ENCODE peak calls at places on chromosomes 3 and 15, in nine cellular contexts. One of them, this sample, is unnamed.

GRCh38 chr15:37079726-37080125 is 20.6 kb downstream of the MEIS2 start:
- DNase-seq in neuronal stem cell: no peak
- DNase-seq in BJ: no peak
- DNase-seq in testis: peak; percentile 33
- DNase-seq in heart right ventricle: no peak
- DNase-seq in brain microvascular endothelial cell: no peak
- DNase-seq in GM06990: no peak
- DNase-seq in CD8-positive, alpha-beta memory T cell: no peak
- DNase-seq in H9: no peak
- DNase-seq in this sample: no peak

GRCh38 chr3:45027406-45027805 is 1.3 kb downstream of the CLEC3B start:
- DNase-seq in H9: no peak
- DNase-seq in neuronal stem cell: no peak
- DNase-seq in GM06990: no peak
- DNase-seq in BJ: no peak
- DNase-seq in testis: no peak
- DNase-seq in heart right ventricle: no peak
- DNase-seq in CD8-positive, alpha-beta memory T cell: no peak
- DNase-seq in brain microvascular endothelial cell: no peak
- DNase-seq in this sample: no peak

GRCh38 chr3:141332436-141332835 is 35.9 kb upstream of the ZBTB38 start:
- DNase-seq in GM06990: no peak
- DNase-seq in H9: no peak
- DNase-seq in BJ: no peak
- DNase-seq in testis: no peak
- DNase-seq in CD8-positive, alpha-beta memory T cell: no peak
- DNase-seq in brain microvascular endothelial cell: no peak
- DNase-seq in neuronal stem cell: no peak
- DNase-seq in heart right ventricle: no peak
- DNase-seq in this sample: no peak

GRCh38 chr3:74546426-74546825 is 68.0 kb downstream of the CNTN3 start:
- DNase-seq in brain microvascular endothelial cell: no peak
- DNase-seq in neuronal stem cell: no peak
- DNase-seq in BJ: no peak
- DNase-seq in heart right ventricle: no peak
- DNase-seq in CD8-positive, alpha-beta memory T cell: no peak
- DNase-seq in H9: no peak
- DNase-seq in GM06990: no peak
- DNase-seq in testis: no peak
- DNase-seq in this sample: no peak

GRCh38 chr15:91678003-91678402 is 175.5 kb upstream of the SLCO3A1 start:
- DNase-seq in testis: no peak
- DNase-seq in neuronal stem cell: no peak
- DNase-seq in heart right ventricle: no peak
- DNase-seq in BJ: no peak
- DNase-seq in GM06990: no peak
- DNase-seq in brain microvascular endothelial cell: no peak
- DNase-seq in CD8-positive, alpha-beta memory T cell: no peak
- DNase-seq in H9: no peak
- DNase-seq in this sample: no peak

GRCh38 chr15:80951941-80952340 is 37.7 kb downstream of the MESD start:
- DNase-seq in BJ: no peak
- DNase-seq in GM06990: no peak
- DNase-seq in testis: no peak
- DNase-seq in brain microvascular endothelial cell: no peak
- DNase-seq in heart right ventricle: no peak
- DNase-seq in neuronal stem cell: no peak
- DNase-seq in CD8-positive, alpha-beta memory T cell: no peak
- DNase-seq in H9: no peak
- DNase-seq in this sample: no peak

GRCh38 chr3:11356269-11356668 is 84.1 kb downstream of the ATG7 start:
- DNase-seq in testis: no peak
- DNase-seq in neuronal stem cell: no peak
- DNase-seq in heart right ventricle: no peak
- DNase-seq in H9: no peak
- DNase-seq in brain microvascular endothelial cell: no peak
- DNase-seq in CD8-positive, alpha-beta memory T cell: no peak
- DNase-seq in BJ: no peak
- DNase-seq in GM06990: no peak
- DNase-seq in this sample: no peak

GRCh38 chr3:178703268-178703975 is 167.2 kb downstream of the KCNMB2 start:
- DNase-seq in neuronal stem cell: no peak
- DNase-seq in CD8-positive, alpha-beta memory T cell: no peak
- DNase-seq in BJ: peak; percentile 78
- DNase-seq in H9: no peak
- DNase-seq in testis: no peak
- DNase-seq in heart right ventricle: no peak
- DNase-seq in brain microvascular endothelial cell: peak; percentile 85
- DNase-seq in GM06990: no peak
- DNase-seq in this sample: no peak

GRCh38 chr15:59779110-59779509 is 90.0 kb upstream of the BNIP2 start:
- DNase-seq in H9: no peak
- DNase-seq in testis: no peak
- DNase-seq in heart right ventricle: no peak
- DNase-seq in brain microvascular endothelial cell: no peak
- DNase-seq in CD8-positive, alpha-beta memory T cell: no peak
- DNase-seq in GM06990: no peak
- DNase-seq in BJ: no peak
- DNase-seq in neuronal stem cell: no peak
- DNase-seq in this sample: no peak

GRCh38 chr3:147419062-147419701 is 10.0 kb downstream of the ZIC1 start:
- DNase-seq in brain microvascular endothelial cell: peak; percentile 94
- DNase-seq in GM06990: no peak
- DNase-seq in CD8-positive, alpha-beta memory T cell: no peak
- DNase-seq in H9: peak; percentile 94
- DNase-seq in heart right ventricle: no peak
- DNase-seq in BJ: no peak
- DNase-seq in neuronal stem cell: peak; percentile 84
- DNase-seq in testis: peak; percentile 69
- DNase-seq in this sample: peak; percentile 33

GRCh38 chr15:69612112-69612511 is 159.5 kb downstream of the RPLP1 start:
- DNase-seq in CD8-positive, alpha-beta memory T cell: no peak
- DNase-seq in brain microvascular endothelial cell: no peak
- DNase-seq in testis: no peak
- DNase-seq in heart right ventricle: peak; percentile 32
- DNase-seq in BJ: no peak
- DNase-seq in neuronal stem cell: no peak
- DNase-seq in GM06990: no peak
- DNase-seq in H9: no peak
- DNase-seq in this sample: no peak

GRCh38 chr3:196629234-196629633 is 10.3 kb upstream of the NRROS start:
- DNase-seq in testis: no peak
- DNase-seq in heart right ventricle: no peak
- DNase-seq in CD8-positive, alpha-beta memory T cell: no peak
- DNase-seq in brain microvascular endothelial cell: no peak
- DNase-seq in BJ: no peak
- DNase-seq in neuronal stem cell: no peak
- DNase-seq in H9: no peak
- DNase-seq in GM06990: no peak
- DNase-seq in this sample: no peak

GRCh38 chr15:80953001-80953952 is 36.3 kb downstream of the MESD start:
- DNase-seq in CD8-positive, alpha-beta memory T cell: no peak
- DNase-seq in H9: no peak
- DNase-seq in heart right ventricle: no peak
- DNase-seq in testis: no peak
- DNase-seq in neuronal stem cell: no peak
- DNase-seq in GM06990: no peak
- DNase-seq in brain microvascular endothelial cell: no peak
- DNase-seq in BJ: no peak
- DNase-seq in this sample: no peak

GRCh38 chr3:61442696-61443095 is 118.7 kb upstream of the PTPRG start:
- DNase-seq in CD8-positive, alpha-beta memory T cell: no peak
- DNase-seq in heart right ventricle: no peak
- DNase-seq in brain microvascular endothelial cell: peak; percentile 33
- DNase-seq in GM06990: no peak
- DNase-seq in BJ: no peak
- DNase-seq in H9: no peak
- DNase-seq in testis: no peak
- DNase-seq in neuronal stem cell: no peak
- DNase-seq in this sample: no peak

GRCh38 chr3:137762674-137763593 is 1.2 kb upstream of the SOX14 start:
- DNase-seq in CD8-positive, alpha-beta memory T cell: no peak
- DNase-seq in testis: no peak
- DNase-seq in BJ: no peak
- DNase-seq in heart right ventricle: no peak
- DNase-seq in GM06990: no peak
- DNase-seq in H9: no peak
- DNase-seq in neuronal stem cell: no peak
- DNase-seq in brain microvascular endothelial cell: no peak
- DNase-seq in this sample: no peak

GRCh38 chr3:137760341-137761098 is 3.6 kb upstream of the SOX14 start:
- DNase-seq in brain microvascular endothelial cell: no peak
- DNase-seq in heart right ventricle: no peak
- DNase-seq in H9: peak; percentile 60
- DNase-seq in GM06990: no peak
- DNase-seq in neuronal stem cell: no peak
- DNase-seq in CD8-positive, alpha-beta memory T cell: no peak
- DNase-seq in BJ: no peak
- DNase-seq in testis: no peak
- DNase-seq in this sample: no peak

GRCh38 chr3:137761563-137762503 is 2.3 kb upstream of the SOX14 start:
- DNase-seq in neuronal stem cell: no peak
- DNase-seq in heart right ventricle: no peak
- DNase-seq in CD8-positive, alpha-beta memory T cell: no peak
- DNase-seq in H9: peak; percentile 37
- DNase-seq in GM06990: no peak
- DNase-seq in testis: no peak
- DNase-seq in BJ: no peak
- DNase-seq in brain microvascular endothelial cell: no peak
- DNase-seq in this sample: no peak

GRCh38 chr3:137759505-137759904 is 4.6 kb upstream of the SOX14 start:
- DNase-seq in H9: no peak
- DNase-seq in heart right ventricle: no peak
- DNase-seq in GM06990: no peak
- DNase-seq in brain microvascular endothelial cell: no peak
- DNase-seq in BJ: no peak
- DNase-seq in neuronal stem cell: no peak
- DNase-seq in testis: no peak
- DNase-seq in CD8-positive, alpha-beta memory T cell: no peak
- DNase-seq in this sample: no peak

GRCh38 chr3:137761099-137761562 is 3.0 kb upstream of the SOX14 start:
- DNase-seq in H9: no peak
- DNase-seq in GM06990: no peak
- DNase-seq in neuronal stem cell: no peak
- DNase-seq in heart right ventricle: no peak
- DNase-seq in CD8-positive, alpha-beta memory T cell: no peak
- DNase-seq in brain microvascular endothelial cell: no peak
- DNase-seq in BJ: no peak
- DNase-seq in testis: no peak
- DNase-seq in this sample: no peak
- H3K27me3 ChIP-seq in H9: peaks cover 66% of the 10 kb centered on the region
- H3K27me3 ChIP-seq in GM06990: peaks cover 2% of the 10 kb centered on the region
- H3K27me3 ChIP-seq in neuronal stem cell: peaks cover 67% of the 10 kb centered on the region
- H3K27me3 ChIP-seq in heart right ventricle: peaks cover 75% of the 10 kb centered on the region
- H3K27me3 ChIP-seq in CD8-positive, alpha-beta memory T cell: peaks cover 3% of the 10 kb centered on the region
- H3K27me3 ChIP-seq in brain microvascular endothelial cell: peaks cover 58% of the 10 kb centered on the region
- H3K27me3 ChIP-seq in BJ: peaks cover 50% of the 10 kb centered on the region
- H3K27me3 ChIP-seq in testis: no peaks in the 10 kb centered on the region
- H3K27me3 ChIP-seq in this sample: no peaks in the 10 kb centered on the region

DNA sequence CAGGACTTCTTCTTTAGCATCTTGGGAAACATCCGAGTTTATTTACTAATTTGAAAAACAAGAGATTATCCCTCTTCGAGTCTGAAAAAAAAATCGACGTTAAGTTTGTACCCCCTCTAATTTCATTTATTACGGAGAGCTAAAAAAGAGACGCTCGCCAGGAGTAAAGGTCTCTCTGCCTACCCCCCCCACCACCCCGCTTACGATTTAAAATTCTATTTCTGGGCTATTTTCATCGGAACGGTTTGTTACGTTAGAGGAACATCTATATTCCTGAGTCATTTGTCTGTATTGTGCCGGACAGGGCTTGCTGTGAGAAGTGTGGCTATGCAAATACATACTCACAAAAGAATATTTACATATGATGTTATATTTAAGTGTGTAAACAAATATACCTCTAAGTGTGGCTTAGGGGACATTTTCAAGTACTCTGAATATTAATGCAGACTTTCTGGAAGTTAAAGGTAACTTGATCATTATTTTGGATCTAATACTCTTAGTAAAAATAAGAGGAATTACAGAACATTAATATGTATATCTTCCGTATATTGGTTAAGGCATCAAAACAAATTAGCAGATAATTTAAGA is 1.4 kb upstream of the SHOX2 start:
- DNase-seq in heart right ventricle: no peak
- DNase-seq in H9: no peak
- DNase-seq in brain microvascular endothelial cell: no peak
- DNase-seq in neuronal stem cell: no peak
- DNase-seq in GM06990: no peak
- DNase-seq in testis: no peak
- DNase-seq in CD8-positive, alpha-beta memory T cell: no peak
- DNase-seq in BJ: no peak
- DNase-seq in this sample: no peak
- H3K27me3 ChIP-seq in heart right ventricle: peaks cover 63% of the 10 kb centered on the region
- H3K27me3 ChIP-seq in H9: peaks cover 41% of the 10 kb centered on the region
- H3K27me3 ChIP-seq in brain microvascular endothelial cell: peaks cover 54% of the 10 kb centered on the region
- H3K27me3 ChIP-seq in neuronal stem cell: peaks cover 66% of the 10 kb centered on the region
- H3K27me3 ChIP-seq in GM06990: no peaks in the 10 kb centered on the region
- H3K27me3 ChIP-seq in testis: peaks cover 3% of the 10 kb centered on the region
- H3K27me3 ChIP-seq in CD8-positive, alpha-beta memory T cell: peaks cover 52% of the 10 kb centered on the region
- H3K27me3 ChIP-seq in BJ: no peaks in the 10 kb centered on the region
- H3K27me3 ChIP-seq in this sample: peaks cover 48% of the 10 kb centered on the region

DNA sequence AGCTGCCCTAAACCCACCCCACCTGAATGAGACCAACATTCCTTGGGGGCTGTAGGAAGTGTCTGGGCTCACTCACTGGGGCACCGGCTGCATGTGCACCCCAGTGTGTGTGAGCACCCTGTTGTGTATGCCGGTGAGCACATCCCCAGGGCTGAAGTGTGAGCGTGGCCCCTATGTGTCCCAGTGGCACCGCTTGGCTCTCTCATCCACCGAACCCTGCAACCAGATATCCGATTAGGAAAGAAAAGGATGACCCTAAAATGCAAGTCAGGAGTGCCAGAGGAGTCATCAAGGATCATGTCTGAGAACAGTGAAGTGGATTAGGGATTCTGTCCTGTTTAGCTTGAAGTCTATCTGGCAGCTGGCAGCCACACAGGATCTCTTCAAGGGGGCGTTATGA is 84.0 kb upstream of the ALDH1L1 start:
- DNase-seq in GM06990: no peak
- DNase-seq in heart right ventricle: no peak
- DNase-seq in CD8-positive, alpha-beta memory T cell: no peak
- DNase-seq in testis: no peak
- DNase-seq in H9: no peak
- DNase-seq in BJ: no peak
- DNase-seq in brain microvascular endothelial cell: no peak
- DNase-seq in neuronal stem cell: no peak
- DNase-seq in this sample: no peak
- H3K27me3 ChIP-seq in GM06990: peaks cover 4% of the 10 kb centered on the region
- H3K27me3 ChIP-seq in heart right ventricle: no peaks in the 10 kb centered on the region
- H3K27me3 ChIP-seq in CD8-positive, alpha-beta memory T cell: no peaks in the 10 kb centered on the region
- H3K27me3 ChIP-seq in testis: no peaks in the 10 kb centered on the region
- H3K27me3 ChIP-seq in H9: no peaks in the 10 kb centered on the region
- H3K27me3 ChIP-seq in BJ: no peaks in the 10 kb centered on the region
- H3K27me3 ChIP-seq in brain microvascular endothelial cell: no peaks in the 10 kb centered on the region
- H3K27me3 ChIP-seq in neuronal stem cell: no peaks in the 10 kb centered on the region
- H3K27me3 ChIP-seq in this sample: no peaks in the 10 kb centered on the region

DNA sequence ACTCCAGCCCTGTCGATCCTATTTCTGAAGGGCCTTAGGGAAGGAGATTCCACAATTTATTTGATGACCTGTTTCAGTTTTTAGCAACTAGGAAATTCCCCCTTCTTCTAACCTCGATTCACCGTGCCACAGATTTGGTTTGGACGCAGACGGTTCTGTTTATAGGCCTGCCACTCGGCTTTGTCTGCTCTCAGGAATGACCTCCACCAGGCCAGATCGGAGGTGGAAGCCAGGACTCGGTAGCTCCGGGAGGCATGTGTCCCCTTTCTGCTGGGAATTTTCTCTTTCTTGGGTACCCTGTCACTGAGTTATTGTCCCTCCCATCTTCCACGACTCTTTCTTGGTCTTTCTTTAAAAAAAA is 85.5 kb upstream of the ETV5 start:
- DNase-seq in H9: no peak
- DNase-seq in GM06990: no peak
- DNase-seq in testis: no peak
- DNase-seq in CD8-positive, alpha-beta memory T cell: no peak
- DNase-seq in heart right ventricle: no peak
- DNase-seq in neuronal stem cell: no peak
- DNase-seq in BJ: no peak
- DNase-seq in brain microvascular endothelial cell: no peak
- DNase-seq in this sample: no peak
- H3K27me3 ChIP-seq in H9: peaks cover 15% of the 10 kb centered on the region
- H3K27me3 ChIP-seq in GM06990: no peaks in the 10 kb centered on the region
- H3K27me3 ChIP-seq in testis: no peaks in the 10 kb centered on the region
- H3K27me3 ChIP-seq in CD8-positive, alpha-beta memory T cell: peaks cover 9% of the 10 kb centered on the region
- H3K27me3 ChIP-seq in heart right ventricle: peaks cover 7% of the 10 kb centered on the region
- H3K27me3 ChIP-seq in neuronal stem cell: peaks cover 82% of the 10 kb centered on the region
- H3K27me3 ChIP-seq in BJ: peaks cover 20% of the 10 kb centered on the region
- H3K27me3 ChIP-seq in brain microvascular endothelial cell: peaks cover 15% of the 10 kb centered on the region
- H3K27me3 ChIP-seq in this sample: no peaks in the 10 kb centered on the region